ENCODE peak calls at places on chromosomes 2 and 18, in seven cellular contexts. V is HFF-Myc; T is progenitor cell of endocrine pancreas; F is mesenchymal stem cell; B is activated CD4-positive, alpha-beta T cell treated with anti-CD3 and anti-CD28 coated beads, Interleukin-2, amount 50 U/mL, for 1 hour; S is WTC11; J is heart right ventricle. G is an unnamed sample.

GRCh38 chr2:219731173-219731572 is 103.7 kb downstream of the SLC4A3 start:
- DNase-seq in V (no peak), T (no peak), F (no peak), B (no peak), S (no peak), J (no peak), G (no peak)

GRCh38 chr2:28004086-28004485 is 113.6 kb downstream of the BABAM2 start:
- DNase-seq in V (peak; percentile 51), T (no peak), F (peak; percentile 74), B (no peak), S (no peak), J (no peak), G (no peak)

GRCh38 chr2:16613475-16613874 is 52.2 kb downstream of the CYRIA start:
- DNase-seq in V (no peak), T (no peak), F (no peak), B (no peak), S (no peak), J (no peak), G (no peak)

GRCh38 chr2:55420244-55420713 is 623 bp upstream of the CCDC88A start:
- DNase-seq in V (no peak), T (no peak), F (no peak), B (no peak), S (no peak), J (no peak), G (no peak)

GRCh38 chr2:216756435-216756834 is 61.1 kb upstream of the IGFBP5 start:
- DNase-seq in V (no peak), T (no peak), F (no peak), B (no peak), S (no peak), J (no peak), G (no peak)

GRCh38 chr2:153106802-153107477 is 371.6 kb downstream of the RPRM start:
- DNase-seq in V (no peak), T (no peak), F (no peak), B (no peak), S (no peak), J (no peak), G (no peak)

GRCh38 chr18:68826111-68826510 is 28.2 kb downstream of the CCDC102B start:
- DNase-seq in V (no peak), T (no peak), F (no peak), B (no peak), S (no peak), J (no peak), G (no peak)

GRCh38 chr18:3447035-3447894 is 2.7 kb upstream of the TGIF1 start:
- DNase-seq in V (no peak), T (peak; percentile 37), F (peak; percentile 76), B (no peak), S (peak; percentile 53), J (peak; percentile 44), G (no peak)

GRCh38 chr2:121735520-121736074 is 1.1 kb downstream of the NIFK start:
- DNase-seq in V (no peak), T (no peak), F (peak; percentile 11), B (no peak), S (no peak), J (no peak), G (no peak)

GRCh38 chr2:201362396-201362795 is 5.3 kb upstream of the FLACC1 start:
- DNase-seq in V (no peak), T (no peak), F (peak; percentile 56), B (no peak), S (no peak), J (no peak), G (no peak)

GRCh38 chr2:10580170-10580539 is 109.6 kb downstream of the NOL10 start:
- DNase-seq in V (no peak), T (no peak), F (no peak), B (no peak), S (peak; percentile 27), J (no peak), G (no peak)

GRCh38 chr2:20538308-20539132 is 91.6 kb downstream of the RHOB start:
- DNase-seq in V (no peak), T (no peak), F (no peak), B (no peak), S (no peak), J (no peak), G (no peak)

GRCh38 chr2:171143670-171144062 is 17.0 kb downstream of the TLK1 start:
- DNase-seq in V (no peak), T (no peak), F (no peak), B (no peak), S (no peak), J (no peak), G (no peak)

GRCh38 chr2:238851026-238851425 is 3.1 kb downstream of the TWIST2 start:
- DNase-seq in V (no peak), T (no peak), F (no peak), B (no peak), S (no peak), J (no peak), G (no peak)

GRCh38 chr18:9017900-9018217 is 84.6 kb upstream of the NDUFV2 start:
- DNase-seq in V (no peak), T (no peak), F (peak; percentile 86), B (no peak), S (no peak), J (no peak), G (no peak)

GRCh38 chr2:151560289-151560688 is 150.6 kb downstream of the RIF1 start:
- DNase-seq in V (peak; percentile 16), T (no peak), F (peak; percentile 85), B (no peak), S (no peak), J (peak; percentile 49), G (no peak)

GRCh38 chr2:239459581-239459980 is 58.8 kb upstream of the HDAC4 start:
- DNase-seq in V (no peak), T (no peak), F (no peak), B (no peak), S (no peak), J (no peak), G (no peak)

GRCh38 chr2:76642122-76642521 is 880.1 kb downstream of the LRRTM4 start:
- DNase-seq in V (no peak), T (no peak), F (no peak), B (no peak), S (no peak), J (peak; percentile 45), G (no peak)

GRCh38 chr18:37251679-37252078 is 313.9 kb downstream of the CELF4 start:
- DNase-seq in V (no peak), T (no peak), F (no peak), B (no peak), S (no peak), J (no peak), G (no peak)

G was measured in CMK.